ENCODE peak calls at places on chromosomes 13 and 19, in eight cellular contexts. X is Caco-2; D is CD4-positive, alpha-beta T cell; H is AG10803; J is astrocyte of the cerebellum; B is cardiac muscle cell; L is fibroblast of villous mesenchyme; C is vagina. O is an unnamed sample.

GRCh38 chr13:26465514-26465913 is 92.0 kb upstream of the WASF3 start:
- DNase-seq in X (no peak), D (no peak), H (no peak), J (no peak), B (peak; percentile 27), L (no peak), C (no peak), O (no peak)

GRCh38 chr19:41421314-41421713 is 5.9 kb downstream of the B3GNT8 start:
- DNase-seq in X (no peak), D (no peak), H (no peak), J (no peak), B (no peak), L (no peak), C (no peak), O (no peak)

GRCh38 chr13:45659536-45659935 is 42.6 kb upstream of the CBY2 start:
- DNase-seq in X (no peak), D (no peak), H (no peak), J (no peak), B (no peak), L (no peak), C (no peak), O (no peak)

GRCh38 chr19:40805258-40805868 is 6.4 kb downstream of the EGLN2 start:
- DNase-seq in X (no peak), D (no peak), H (no peak), J (no peak), B (no peak), L (no peak), C (no peak), O (no peak)

GRCh38 chr13:38575427-38575826 is 111.5 kb upstream of the FREM2 start:
- DNase-seq in X (no peak), D (no peak), H (no peak), J (no peak), B (no peak), L (no peak), C (no peak), O (no peak)

GRCh38 chr13:46103037-46103436 is 1.8 kb downstream of the CPB2 start:
- DNase-seq in X (no peak), D (no peak), H (no peak), J (no peak), B (no peak), L (no peak), C (no peak), O (no peak)

GRCh38 chr13:75355609-75356008 is 126.4 kb downstream of the TBC1D4 start:
- DNase-seq in X (no peak), D (no peak), H (no peak), J (no peak), B (no peak), L (no peak), C (no peak), O (no peak)

GRCh38 chr13:113032291-113032690 is 63.3 kb downstream of the MCF2L start:
- DNase-seq in X (no peak), D (no peak), H (no peak), J (no peak), B (no peak), L (no peak), C (no peak), O (no peak)

GRCh38 chr19:45515807-45516401 is 8.6 kb downstream of the VASP start:
- DNase-seq in X (no peak), D (no peak), H (no peak), J (no peak), B (no peak), L (no peak), C (no peak), O (no peak)

GRCh38 chr19:16012552-16012951 is 63.7 kb upstream of the TPM4 start:
- DNase-seq in X (no peak), D (no peak), H (no peak), J (no peak), B (no peak), L (no peak), C (no peak), O (no peak)

GRCh38 chr19:8811315-8812172 is 20.6 kb downstream of the ZNF558 start:
- DNase-seq in X (no peak), D (no peak), H (peak; percentile 4), J (no peak), B (no peak), L (peak; percentile 4), C (peak; percentile 1), O (no peak)

GRCh38 chr19:43624933-43625332 is 5.5 kb upstream of the ZNF428 start:
- DNase-seq in X (no peak), D (peak; percentile 72), H (no peak), J (no peak), B (peak; percentile 57), L (peak; percentile 53), C (no peak), O (peak; percentile 76)

GRCh38 chr19:11020982-11021759 is 60.3 kb downstream of the SMARCA4 start:
- DNase-seq in X (no peak), D (no peak), H (no peak), J (no peak), B (no peak), L (no peak), C (no peak), O (no peak)

GRCh38 chr13:95644611-95645052 is at the start of gene DZIP1:
- DNase-seq in X (peak; percentile 80), D (no peak), H (peak; percentile 81), J (peak; percentile 61), B (peak; percentile 91), L (peak; percentile 89), C (no peak), O (peak; percentile 87)

GRCh38 chr13:112054616-112055015 is 12.3 kb upstream of the SOX1 start:
- DNase-seq in X (no peak), D (no peak), H (no peak), J (no peak), B (no peak), L (no peak), C (no peak), O (no peak)

GRCh38 chr19:45069056-45069455 is 7.2 kb downstream of the ZNF296 start:
- DNase-seq in X (no peak), D (no peak), H (no peak), J (no peak), B (peak; percentile 26), L (peak; percentile 36), C (no peak), O (peak; percentile 46)

GRCh38 chr19:10086032-10086903 is at the start of gene SHFL:
- DNase-seq in X (peak; percentile 63), D (peak; percentile 74), H (peak; percentile 53), J (peak; percentile 5), B (peak; percentile 71), L (peak; percentile 70), C (no peak), O (no peak)

GRCh38 chr19:15464394-15465385 is at the start of gene RASAL3:
- DNase-seq in X (no peak), D (peak; percentile 44), H (no peak), J (no peak), B (peak; percentile 46), L (no peak), C (no peak), O (no peak)

GRCh38 chr19:39518975-39519374 is 4.0 kb downstream of the SELENOV start:
- DNase-seq in X (no peak), D (no peak), H (no peak), J (no peak), B (no peak), L (no peak), C (no peak), O (no peak)

GRCh38 chr19:2041686-2042484 is 9.2 kb downstream of the MKNK2 start:
- DNase-seq in X (peak; percentile 84), D (peak; percentile 99), H (peak; percentile 84), J (peak; percentile 80), B (peak; percentile 96), L (peak; percentile 96), C (peak; percentile 98), O (peak; percentile 99)

GRCh38 chr19:58466760-58467589 is at the start of gene ZNF324:
- DNase-seq in X (peak; percentile 99), D (peak; percentile 96), H (peak; percentile 93), J (peak; percentile 89), B (peak; percentile 96), L (peak; percentile 96), C (peak; percentile 95), O (peak; percentile 99)
- TF ChIP-seq CTCF in X (no peak), D (no peak), H (no peak), J (no peak), B (no peak), L (no peak), C (no peak), O (no peak)

DNA sequence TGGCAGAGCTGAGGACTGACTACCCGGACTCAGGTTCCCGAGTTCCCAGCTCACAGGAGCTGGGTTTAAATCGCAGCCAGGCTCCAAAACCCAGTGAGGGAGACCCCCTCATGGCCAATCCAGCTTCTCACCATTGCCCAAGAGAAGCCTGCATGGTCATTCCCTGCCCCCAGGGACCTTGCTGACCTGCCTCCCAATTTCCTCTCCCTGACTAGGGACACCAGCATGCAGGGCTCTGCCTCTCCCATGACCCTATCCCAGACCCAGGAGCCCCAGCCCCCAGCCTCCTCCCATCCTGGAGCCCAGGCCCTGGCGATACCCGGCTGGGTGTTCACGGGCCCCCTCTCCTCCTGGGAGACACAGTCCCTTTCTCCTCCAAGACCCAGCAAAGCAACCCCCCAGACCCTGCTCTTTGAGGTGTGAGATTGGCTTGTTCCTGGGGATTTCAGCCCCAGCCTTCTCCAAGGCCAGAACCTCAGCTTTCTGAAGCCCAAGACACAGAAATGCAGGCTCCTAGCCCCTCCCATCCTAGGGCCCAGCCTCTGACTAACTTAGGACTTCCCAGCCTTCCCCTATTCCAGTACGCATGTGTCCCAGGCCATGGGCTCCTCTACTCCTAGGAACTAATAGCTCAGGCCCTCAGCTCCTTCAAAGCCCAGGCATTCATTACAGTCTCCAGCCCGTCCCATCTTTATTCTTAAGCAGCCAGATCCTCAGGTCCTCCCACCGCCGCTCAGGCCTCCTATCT is 1.1 kb downstream of the GYS1 start:
- DNase-seq in X (peak; percentile 59), D (no peak), H (peak; percentile 83), J (peak; percentile 58), B (peak; percentile 86), L (peak; percentile 85), C (no peak), O (no peak)
- TF ChIP-seq CTCF in X (no peak), D (no peak), H (no peak), J (no peak), B (no peak), L (no peak), C (no peak), O (no peak)

GRCh38 chr19:55098716-55099556 is 18.5 kb downstream of the PPP1R12C start:
- DNase-seq in X (no peak), D (no peak), H (no peak), J (no peak), B (no peak), L (no peak), C (no peak), O (peak; percentile 33)
- TF ChIP-seq CTCF in X (no peak), D (no peak), H (no peak), J (no peak), B (no peak), L (no peak), C (no peak), O (peak; percentile 36)

DNA sequence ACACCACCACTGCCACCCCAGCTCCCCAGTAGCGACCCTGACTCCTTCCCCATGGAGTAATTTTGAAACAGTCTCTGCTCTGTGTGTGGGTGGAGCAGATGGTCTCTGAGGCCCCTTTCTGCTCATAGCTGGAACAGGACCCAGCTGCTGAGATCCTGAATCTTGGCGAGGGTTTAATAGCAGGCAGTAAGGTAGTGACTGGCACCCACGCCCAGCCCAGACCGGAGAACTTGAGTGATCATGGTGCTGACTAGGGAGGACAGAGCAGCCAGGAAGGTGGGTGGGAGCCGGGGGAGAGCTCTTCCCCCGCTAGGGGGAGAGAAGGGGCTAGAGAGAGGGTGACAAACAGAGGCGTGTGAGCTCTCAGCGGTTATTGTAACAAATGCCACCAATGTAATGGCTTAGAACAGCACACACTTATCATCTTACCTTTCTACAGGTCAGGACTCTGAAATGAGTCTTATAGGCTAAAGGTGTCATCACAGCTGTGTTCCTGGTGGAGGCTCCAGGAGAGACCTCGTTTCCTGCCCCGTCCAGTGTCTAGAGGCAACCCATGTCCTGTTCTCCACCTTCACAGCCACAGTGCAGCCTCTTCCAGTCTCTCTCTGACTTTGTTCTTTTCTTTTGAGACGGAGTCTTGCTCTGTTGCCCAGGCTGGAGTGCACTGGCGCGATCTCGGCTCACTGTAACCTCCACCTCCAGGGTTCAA is 7.2 kb upstream of the ACER1 start:
- DNase-seq in X (no peak), D (no peak), H (no peak), J (no peak), B (no peak), L (no peak), C (no peak), O (no peak)
- TF ChIP-seq CTCF in X (no peak), D (no peak), H (no peak), J (no peak), B (no peak), L (peak; percentile 3), C (no peak), O (no peak)

O was measured in glutamatergic neuron.